ENCODE peak calls at places on chromosome 7, in nine cellular contexts. D, Q, V, Y, Z, E, N, O and C are unnamed samples.

GRCh38 chr7:106116162-106116704 is 4.1 kb upstream of the SYPL1 start:
- DNase-seq in D (no peak), Q (no peak), V (no peak), Y (no peak), Z (no peak), E (no peak), N (no peak), O (no peak), C (no peak)

GRCh38 chr7:132882714-132883428 is 199.0 kb downstream of the CHCHD3 start:
- DNase-seq in D (no peak), Q (no peak), V (no peak), Y (no peak), Z (no peak), E (no peak), N (no peak), O (no peak), C (no peak)

GRCh38 chr7:46344533-46344932 is 423.5 kb upstream of the IGFBP3 start:
- DNase-seq in D (no peak), Q (peak; percentile 44), V (no peak), Y (no peak), Z (no peak), E (no peak), N (no peak), O (no peak), C (no peak)

GRCh38 chr7:45112648-45113047 is 1.2 kb upstream of the TBRG4 start:
- DNase-seq in D (no peak), Q (no peak), V (no peak), Y (no peak), Z (no peak), E (no peak), N (no peak), O (no peak), C (no peak)

GRCh38 chr7:96093435-96093834 is 228.5 kb downstream of the SLC25A13 start:
- DNase-seq in D (no peak), Q (peak; percentile 87), V (no peak), Y (no peak), Z (no peak), E (no peak), N (no peak), O (no peak), C (no peak)

GRCh38 chr7:102024769-102025391 is 207.5 kb downstream of the CUX1 start:
- DNase-seq in D (no peak), Q (no peak), V (no peak), Y (no peak), Z (no peak), E (no peak), N (peak; percentile 17), O (no peak), C (no peak)

GRCh38 chr7:106744507-106745180 is 83.7 kb upstream of the CCDC71L start:
- DNase-seq in D (no peak), Q (no peak), V (no peak), Y (no peak), Z (no peak), E (no peak), N (no peak), O (no peak), C (no peak)

GRCh38 chr7:2970907-2971306 is 72.8 kb downstream of the CARD11 start:
- DNase-seq in D (no peak), Q (no peak), V (no peak), Y (no peak), Z (peak; percentile 24), E (no peak), N (no peak), O (no peak), C (no peak)

GRCh38 chr7:26684447-26684846 is 179.9 kb downstream of the SKAP2 start:
- DNase-seq in D (no peak), Q (no peak), V (no peak), Y (no peak), Z (no peak), E (no peak), N (no peak), O (no peak), C (no peak)

GRCh38 chr7:107147464-107148214 is 21.2 kb upstream of the HBP1 start:
- DNase-seq in D (no peak), Q (peak; percentile 44), V (peak; percentile 26), Y (no peak), Z (no peak), E (no peak), N (no peak), O (no peak), C (peak; percentile 19)

GRCh38 chr7:39127058-39127457 is 149.3 kb downstream of the POU6F2 start:
- DNase-seq in D (no peak), Q (no peak), V (no peak), Y (no peak), Z (no peak), E (no peak), N (no peak), O (no peak), C (no peak)

GRCh38 chr7:38801786-38802185 is 107.2 kb downstream of the VPS41 start:
- DNase-seq in D (no peak), Q (no peak), V (no peak), Y (no peak), Z (no peak), E (no peak), N (no peak), O (no peak), C (no peak)

GRCh38 chr7:75989084-75989725 is 5.2 kb downstream of the TMEM120A start:
- DNase-seq in D (no peak), Q (no peak), V (peak; percentile 83), Y (peak; percentile 90), Z (peak; percentile 84), E (no peak), N (peak; percentile 8), O (peak; percentile 71), C (peak; percentile 85)

GRCh38 chr7:123687161-123687560 is 31.5 kb downstream of the LMOD2 start:
- DNase-seq in D (no peak), Q (no peak), V (no peak), Y (no peak), Z (no peak), E (no peak), N (no peak), O (no peak), C (no peak)
- H3K36me3 ChIP-seq in D (peaks cover 33% of the 10 kb centered on the region), Q (peaks cover 1% of the 10 kb centered on the region), V (peaks cover 36% of the 10 kb centered on the region), Y (no peaks in the 10 kb centered on the region), Z (peaks cover 25% of the 10 kb centered on the region), E (peaks cover 21% of the 10 kb centered on the region), N (peaks cover 70% of the 10 kb centered on the region), O (peaks cover 79% of the 10 kb centered on the region), C (peaks cover 5% of the 10 kb centered on the region)

GRCh38 chr7:5596896-5597246 is 173.2 kb upstream of the TNRC18 start:
- DNase-seq in D (no peak), Q (no peak), V (no peak), Y (no peak), Z (no peak), E (no peak), N (no peak), O (no peak), C (no peak)
- H3K4me3 ChIP-seq in D (peak overlapping the region; percentile 66), Q (no peak overlapping the region), V (no peak overlapping the region), Y (no peak overlapping the region), Z (no peak overlapping the region), E (no peak overlapping the region), N (no peak overlapping the region), O (no peak overlapping the region), C (no peak overlapping the region)

GRCh38 chr7:28395404-28395803 is 16.9 kb upstream of the CREB5 start:
- DNase-seq in D (no peak), Q (peak; percentile 24), V (no peak), Y (no peak), Z (no peak), E (no peak), N (no peak), O (no peak), C (no peak)
- H3K27me3 ChIP-seq in D (peaks cover 3% of the 10 kb centered on the region), Q (no peaks in the 10 kb centered on the region), V (no peaks in the 10 kb centered on the region), Y (no peaks in the 10 kb centered on the region), Z (no peaks in the 10 kb centered on the region), E (no peaks in the 10 kb centered on the region), N (peaks cover 1% of the 10 kb centered on the region), O (no peaks in the 10 kb centered on the region), C (no peaks in the 10 kb centered on the region)

GRCh38 chr7:88202799-88203198 is 17.0 kb downstream of the SRI start:
- DNase-seq in D (no peak), Q (no peak), V (no peak), Y (no peak), Z (no peak), E (no peak), N (no peak), O (no peak), C (no peak)
- H3K36me3 ChIP-seq in D (peaks cover 59% of the 10 kb centered on the region), Q (peaks cover 1% of the 10 kb centered on the region), V (peaks cover 49% of the 10 kb centered on the region), Y (peaks cover 23% of the 10 kb centered on the region), Z (peaks cover 47% of the 10 kb centered on the region), E (peaks cover 19% of the 10 kb centered on the region), N (peaks cover 67% of the 10 kb centered on the region), O (peaks cover 54% of the 10 kb centered on the region), C (peaks cover 5% of the 10 kb centered on the region)

DNA sequence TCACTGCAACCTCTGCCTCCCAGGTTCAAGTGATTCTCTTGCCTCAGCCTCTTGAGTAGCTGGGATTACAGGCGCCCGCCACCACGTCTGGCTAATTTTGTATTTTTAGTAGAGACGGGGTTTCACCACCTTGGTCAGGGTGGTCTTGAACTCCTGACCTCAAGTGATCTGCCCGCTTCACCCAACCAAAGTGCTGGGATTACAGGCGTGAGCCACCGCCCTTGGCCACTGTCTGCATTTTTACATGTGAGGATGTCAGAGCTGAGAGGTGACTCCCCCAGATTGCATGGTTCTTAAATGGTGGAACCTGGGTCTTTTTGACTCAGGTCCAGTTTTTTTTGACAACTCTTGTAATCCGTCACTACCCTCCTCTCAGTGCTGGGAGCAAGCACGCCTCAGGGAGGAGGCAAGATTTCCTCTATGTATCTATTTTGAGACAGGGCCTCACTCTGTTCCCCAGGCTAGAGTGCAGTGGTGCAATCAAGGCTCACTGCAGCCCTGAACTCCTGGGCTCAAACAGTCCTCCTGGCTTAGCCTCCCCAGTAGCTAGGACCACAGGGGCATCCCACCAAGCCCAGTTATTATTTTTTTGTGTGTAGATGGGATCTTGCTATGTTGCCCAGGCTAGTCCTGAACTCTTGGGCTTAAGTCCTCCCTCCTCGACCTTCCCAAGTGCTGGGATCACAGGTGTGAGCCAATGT is 1.2 kb upstream of the SRRT start:
- DNase-seq in D (no peak), Q (no peak), V (no peak), Y (no peak), Z (peak; percentile 60), E (no peak), N (no peak), O (no peak), C (no peak)
- H3K4me3 ChIP-seq in D (peak overlapping the region; percentile 95), Q (no peak overlapping the region), V (peak overlapping the region; percentile 66), Y (peak overlapping the region; percentile 88), Z (peak overlapping the region; percentile 88), E (peak overlapping the region; percentile 84), N (peak overlapping the region; percentile 91), O (peak overlapping the region; percentile 98), C (no peak overlapping the region)